ENCODE peak calls at places on chromosomes 12 and 14, in eight cellular contexts. E is SJSA1, S is fibroblast of lung, J is HL-60, Q is testis, R is heart left ventricle, O is neural progenitor cell, D is H1. G is an unnamed sample.

GRCh38 chr14:74377976-74378690 is 29.9 kb downstream of the VRTN start:
- DNase-seq in E (no peak), S (no peak), J (no peak), Q (no peak), R (no peak), O (no peak), D (no peak), G (no peak)

GRCh38 chr12:87953257-87953860 is 75.8 kb downstream of the C12orf50 start:
- DNase-seq in E (no peak), S (peak; percentile 53), J (no peak), Q (peak; percentile 25), R (no peak), O (peak; percentile 56), D (no peak), G (no peak)

GRCh38 chr12:46983959-46984833 is 95.2 kb upstream of the PCED1B start:
- DNase-seq in E (peak; percentile 99), S (peak; percentile 56), J (no peak), Q (peak; percentile 51), R (no peak), O (peak; percentile 77), D (peak; percentile 53), G (no peak)

GRCh38 chr12:62761658-62762057 is 173.3 kb downstream of the PPM1H start:
- DNase-seq in E (no peak), S (no peak), J (no peak), Q (no peak), R (peak; percentile 38), O (no peak), D (no peak), G (no peak)

GRCh38 chr14:100386846-100387245 is 63.7 kb downstream of the SLC25A47 start:
- DNase-seq in E (no peak), S (no peak), J (no peak), Q (no peak), R (no peak), O (no peak), D (no peak), G (no peak)

GRCh38 chr12:5031242-5031641 is 12.4 kb upstream of the KCNA5 start:
- DNase-seq in E (no peak), S (no peak), J (no peak), Q (no peak), R (no peak), O (no peak), D (no peak), G (no peak)

GRCh38 chr12:41076114-41076513 is 112.0 kb upstream of the PDZRN4 start:
- DNase-seq in E (no peak), S (no peak), J (no peak), Q (no peak), R (no peak), O (no peak), D (no peak), G (no peak)

GRCh38 chr12:34292736-34293625 is 270.7 kb downstream of the ALG10 start:
- DNase-seq in E (no peak), S (no peak), J (no peak), Q (no peak), R (no peak), O (no peak), D (no peak), G (no peak)

GRCh38 chr12:117100251-117100650 is 1.0 kb upstream of the TESC start:
- DNase-seq in E (no peak), S (no peak), J (no peak), Q (peak; percentile 44), R (peak; percentile 27), O (peak; percentile 52), D (no peak), G (no peak)

GRCh38 chr12:71691504-71692129 is 5.7 kb downstream of the TMEM19 start:
- DNase-seq in E (no peak), S (no peak), J (no peak), Q (no peak), R (no peak), O (no peak), D (no peak), G (no peak)

GRCh38 chr12:122517877-122518276 is 8.9 kb downstream of the RSRC2 start:
- DNase-seq in E (peak; percentile 92), S (peak; percentile 99), J (no peak), Q (no peak), R (no peak), O (no peak), D (no peak), G (no peak)

GRCh38 chr12:108801736-108802665 is 55.4 kb downstream of the SSH1 start:
- DNase-seq in E (peak; percentile 91), S (peak; percentile 87), J (no peak), Q (no peak), R (peak; percentile 64), O (peak; percentile 93), D (peak; percentile 70), G (no peak)

GRCh38 chr12:9122166-9122609 is 6.5 kb upstream of the A2M start:
- DNase-seq in E (no peak), S (no peak), J (no peak), Q (no peak), R (no peak), O (no peak), D (no peak), G (no peak)

GRCh38 chr12:85191-85666 is 18.7 kb downstream of the IQSEC3 start:
- DNase-seq in E (no peak), S (no peak), J (no peak), Q (no peak), R (no peak), O (no peak), D (no peak), G (peak; percentile 26)

GRCh38 chr14:99215277-99215676 is 56.7 kb downstream of the BCL11B start:
- DNase-seq in E (peak; percentile 76), S (peak; percentile 90), J (no peak), Q (no peak), R (no peak), O (no peak), D (no peak), G (no peak)

GRCh38 chr12:91109148-91109564 is 2.1 kb downstream of the LUM start:
- DNase-seq in E (no peak), S (peak; percentile 85), J (peak; percentile 16), Q (peak; percentile 90), R (peak; percentile 50), O (peak; percentile 77), D (peak; percentile 90), G (no peak)

GRCh38 chr12:71636704-71637115 is 26.9 kb downstream of the ZFC3H1 start:
- DNase-seq in E (no peak), S (peak; percentile 62), J (peak; percentile 33), Q (no peak), R (no peak), O (peak; percentile 91), D (no peak), G (no peak)

GRCh38 chr14:88515499-88516221 is 39.1 kb downstream of the PTPN21 start:
- DNase-seq in E (no peak), S (no peak), J (no peak), Q (no peak), R (no peak), O (no peak), D (no peak), G (no peak)

GRCh38 chr12:115973968-115974765 is 303.3 kb downstream of the MED13L start:
- DNase-seq in E (no peak), S (no peak), J (no peak), Q (no peak), R (no peak), O (no peak), D (no peak), G (no peak)

GRCh38 chr14:58078068-58078467 is 73.9 kb downstream of the ARMH4 start:
- DNase-seq in E (peak; percentile 72), S (peak; percentile 92), J (no peak), Q (no peak), R (no peak), O (no peak), D (no peak), G (no peak)

GRCh38 chr12:26044007-26044394 is 80.8 kb downstream of the BHLHE41 start:
- DNase-seq in E (no peak), S (peak; percentile 60), J (no peak), Q (no peak), R (no peak), O (no peak), D (no peak), G (no peak)

GRCh38 chr14:68278568-68279436 is 459.2 kb downstream of the RAD51B start:
- DNase-seq in E (peak; percentile 61), S (peak; percentile 85), J (no peak), Q (no peak), R (no peak), O (no peak), D (no peak), G (no peak)

GRCh38 chr14:24231263-24232120 is 675 bp downstream of the NEDD8 start:
- DNase-seq in E (no peak), S (no peak), J (no peak), Q (no peak), R (no peak), O (no peak), D (peak; percentile 56), G (no peak)

GRCh38 chr12:18008642-18009041 is 81.4 kb downstream of the RERGL start:
- DNase-seq in E (no peak), S (no peak), J (no peak), Q (no peak), R (no peak), O (no peak), D (no peak), G (no peak)

GRCh38 chr14:90487031-90487430 is 90.2 kb downstream of the CALM1 start:
- DNase-seq in E (no peak), S (peak; percentile 31), J (no peak), Q (no peak), R (no peak), O (no peak), D (peak; percentile 45), G (no peak)

DNA sequence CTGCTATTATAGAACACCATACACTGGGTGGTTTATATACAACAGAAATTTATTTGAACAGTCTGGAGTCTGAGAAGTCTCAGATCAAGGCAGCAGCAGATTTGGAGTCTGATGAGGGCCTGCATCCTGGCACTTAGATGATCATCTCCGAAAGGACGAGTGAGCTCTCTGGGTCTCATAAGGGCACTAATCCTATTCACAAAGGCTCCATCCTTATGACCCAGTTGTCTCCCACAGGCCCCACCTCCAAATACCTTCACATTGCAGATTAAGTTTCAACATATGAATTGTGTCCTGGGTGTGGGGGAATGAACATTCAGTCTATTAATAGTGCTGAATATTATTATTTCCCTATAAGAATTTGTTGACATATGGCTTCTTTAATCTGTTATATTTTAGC is 53.6 kb downstream of the FBXO34 start:
- DNase-seq in E (no peak), S (no peak), J (no peak), Q (no peak), R (no peak), O (no peak), D (no peak), G (no peak)
- H3K27ac ChIP-seq in E (no peak overlapping the region), S (no peak overlapping the region), J (no peak overlapping the region), Q (no peak overlapping the region), R (no peak overlapping the region), O (no peak overlapping the region), D (no peak overlapping the region), G (no peak overlapping the region)

GRCh38 chr14:34837801-34838322 is 37.3 kb downstream of the BAZ1A start:
- DNase-seq in E (no peak), S (no peak), J (no peak), Q (no peak), R (no peak), O (no peak), D (no peak), G (no peak)
- H3K27ac ChIP-seq in E (no peak overlapping the region), S (no peak overlapping the region), J (peak overlapping the region; percentile 59), Q (peak overlapping the region; percentile 33), R (no peak overlapping the region), O (no peak overlapping the region), D (no peak overlapping the region), G (peak overlapping the region; percentile 19)

GRCh38 chr12:89376844-89377243 is 24.5 kb upstream of the DUSP6 start:
- DNase-seq in E (no peak), S (no peak), J (no peak), Q (no peak), R (no peak), O (no peak), D (no peak), G (no peak)
- H3K27ac ChIP-seq in E (no peak overlapping the region), S (no peak overlapping the region), J (no peak overlapping the region), Q (no peak overlapping the region), R (no peak overlapping the region), O (no peak overlapping the region), D (no peak overlapping the region), G (no peak overlapping the region)

GRCh38 chr14:33990790-33991189 is 39.9 kb upstream of the EGLN3 start:
- DNase-seq in E (no peak), S (no peak), J (no peak), Q (no peak), R (no peak), O (no peak), D (no peak), G (no peak)
- H3K27ac ChIP-seq in E (peak overlapping the region; percentile 31), S (no peak overlapping the region), J (no peak overlapping the region), Q (no peak overlapping the region), R (no peak overlapping the region), O (no peak overlapping the region), D (no peak overlapping the region), G (no peak overlapping the region)

G was measured in substantia nigra.